ENCODE peak calls at places on chromosomes 3 and 15, in ten cellular contexts. O is MM.1S, Y is AG04450, C is fibroblast of lung, E is psoas muscle, A is A549, U is body of pancreas, K is right lobe of liver, T is transverse colon, V is cardiac fibroblast. H is an unnamed sample.

GRCh38 chr3:29183346-29184087 is 97.4 kb upstream of the RBMS3 start:
- DNase-seq in O (no peak), Y (no peak), C (peak), E (no peak), A (no peak), U (no peak), K (no peak), T (no peak), V (peak), H (no peak)

GRCh38 chr15:98889930-98890695 is 117.5 kb downstream of the PGPEP1L start:
- DNase-seq in O (no peak), Y (peak), C (peak), E (no peak), A (peak), U (no peak), K (no peak), T (no peak), V (peak), H (peak)

GRCh38 chr3:139975592-139976360 is 40.8 kb downstream of the CLSTN2 start:
- DNase-seq in O (no peak), Y (no peak), C (no peak), E (no peak), A (no peak), U (no peak), K (no peak), T (no peak), V (no peak), H (no peak)

GRCh38 chr3:69294014-69294771 is 91.7 kb downstream of the FRMD4B start:
- DNase-seq in O (no peak), Y (no peak), C (peak), E (no peak), A (peak), U (no peak), K (no peak), T (no peak), V (peak), H (peak)

GRCh38 chr3:72907131-72907697 is 19.4 kb downstream of the GXYLT2 start:
- DNase-seq in O (no peak), Y (no peak), C (peak), E (no peak), A (no peak), U (no peak), K (no peak), T (no peak), V (peak), H (no peak)

GRCh38 chr3:180594631-180595348 is 7.2 kb upstream of the TTC14 start:
- DNase-seq in O (peak), Y (peak), C (peak), E (no peak), A (peak), U (no peak), K (no peak), T (no peak), V (peak), H (peak)

GRCh38 chr15:39573844-39574243 is 7.0 kb upstream of the THBS1 start:
- DNase-seq in O (no peak), Y (no peak), C (peak), E (no peak), A (no peak), U (no peak), K (no peak), T (no peak), V (peak), H (no peak)

GRCh38 chr3:14358426-14359211 is 43.8 kb upstream of the SLC6A6 start:
- DNase-seq in O (no peak), Y (peak), C (peak), E (no peak), A (no peak), U (no peak), K (no peak), T (peak), V (peak), H (no peak)

GRCh38 chr3:14282001-14282705 is 103.5 kb downstream of the LSM3 start:
- DNase-seq in O (no peak), Y (no peak), C (no peak), E (no peak), A (no peak), U (no peak), K (no peak), T (no peak), V (no peak), H (no peak)

GRCh38 chr3:178823556-178824229 is 247.9 kb downstream of the ZMAT3 start:
- DNase-seq in O (no peak), Y (no peak), C (peak), E (no peak), A (no peak), U (no peak), K (no peak), T (no peak), V (peak), H (no peak)

GRCh38 chr3:127422663-127423375 is 135.0 kb upstream of the PRR20G start:
- DNase-seq in O (no peak), Y (no peak), C (no peak), E (no peak), A (no peak), U (no peak), K (no peak), T (no peak), V (no peak), H (no peak)

GRCh38 chr3:4813855-4814254 is 165.4 kb upstream of the BHLHE40 start:
- DNase-seq in O (no peak), Y (no peak), C (no peak), E (no peak), A (no peak), U (no peak), K (no peak), T (no peak), V (no peak), H (no peak)

GRCh38 chr3:33491697-33492096 is 51.5 kb upstream of the UBP1 start:
- DNase-seq in O (no peak), Y (no peak), C (no peak), E (no peak), A (no peak), U (no peak), K (no peak), T (no peak), V (no peak), H (no peak)

GRCh38 chr3:49629866-49630265 is 44.3 kb upstream of the APEH start:
- DNase-seq in O (no peak), Y (no peak), C (no peak), E (no peak), A (no peak), U (no peak), K (no peak), T (no peak), V (no peak), H (no peak)

GRCh38 chr15:32733276-32733675 is 15.5 kb downstream of the GREM1 start:
- DNase-seq in O (no peak), Y (no peak), C (peak), E (no peak), A (no peak), U (no peak), K (no peak), T (no peak), V (no peak), H (no peak)

GRCh38 chr15:32732574-32733157 is 14.9 kb downstream of the GREM1 start:
- DNase-seq in O (no peak), Y (no peak), C (no peak), E (no peak), A (no peak), U (no peak), K (no peak), T (no peak), V (no peak), H (no peak)

GRCh38 chr15:32729700-32730099 is 11.9 kb downstream of the GREM1 start:
- DNase-seq in O (no peak), Y (no peak), C (no peak), E (no peak), A (no peak), U (no peak), K (no peak), T (no peak), V (no peak), H (no peak)

GRCh38 chr15:32735948-32736347 is 18.1 kb downstream of the GREM1 start:
- DNase-seq in O (no peak), Y (no peak), C (no peak), E (no peak), A (no peak), U (no peak), K (no peak), T (no peak), V (no peak), H (no peak)

GRCh38 chr15:32730677-32731654 is 13.2 kb downstream of the GREM1 start:
- DNase-seq in O (no peak), Y (no peak), C (peak), E (no peak), A (no peak), U (peak), K (peak), T (peak), V (peak), H (no peak)
- H3K4me3 ChIP-seq in O (no peak), Y (peak), C (no peak), E (no peak), A (no peak), U (no peak), K (no peak), T (no peak), V (no peak), H (no peak)

GRCh38 chr15:59562787-59563186 is 48.8 kb upstream of the GCNT3 start:
- DNase-seq in O (no peak), Y (no peak), C (no peak), E (no peak), A (no peak), U (no peak), K (no peak), T (no peak), V (no peak), H (no peak)
- TF ChIP-seq CTCF in O (peak), Y (no peak), C (no peak), E (no peak), A (peak), U (no peak), K (no peak), T (no peak), V (peak), H (no peak)

GRCh38 chr15:92645051-92645631 is 10.4 kb downstream of the FAM174B start:
- DNase-seq in O (no peak), Y (no peak), C (no peak), E (no peak), A (no peak), U (no peak), K (no peak), T (no peak), V (no peak), H (no peak)

GRCh38 chr15:92647467-92648163 is 8.0 kb downstream of the FAM174B start:
- DNase-seq in O (no peak), Y (no peak), C (no peak), E (no peak), A (no peak), U (no peak), K (no peak), T (no peak), V (no peak), H (no peak)

GRCh38 chr15:92643849-92644815 is 11.4 kb downstream of the FAM174B start:
- DNase-seq in O (no peak), Y (no peak), C (no peak), E (no peak), A (no peak), U (peak), K (no peak), T (no peak), V (no peak), H (no peak)

GRCh38 chr15:92646216-92646615 is 9.4 kb downstream of the FAM174B start:
- DNase-seq in O (no peak), Y (no peak), C (no peak), E (no peak), A (no peak), U (no peak), K (no peak), T (no peak), V (no peak), H (no peak)

GRCh38 chr15:92645731-92646130 is 9.8 kb downstream of the FAM174B start:
- DNase-seq in O (no peak), Y (no peak), C (no peak), E (no peak), A (no peak), U (no peak), K (no peak), T (no peak), V (no peak), H (no peak)
- H3K4me3 ChIP-seq in O (no peak), Y (no peak), C (no peak), E (no peak), A (no peak), U (no peak), K (no peak), T (no peak), V (no peak), H (no peak)

GRCh38 chr15:97061392-97061791 is 730.9 kb downstream of the NR2F2 start:
- DNase-seq in O (no peak), Y (no peak), C (no peak), E (no peak), A (no peak), U (no peak), K (no peak), T (no peak), V (no peak), H (no peak)
- TF ChIP-seq CTCF in O (no peak), Y (no peak), C (no peak), E (no peak), A (no peak), U (no peak), K (no peak), T (no peak), V (no peak), H (no peak)

GRCh38 chr3:106913111-106913698 is 464.0 kb upstream of the CCDC54 start:
- DNase-seq in O (no peak), Y (no peak), C (no peak), E (no peak), A (no peak), U (no peak), K (no peak), T (no peak), V (peak), H (no peak)

GRCh38 chr3:106913966-106914365 is 463.3 kb upstream of the CCDC54 start:
- DNase-seq in O (no peak), Y (no peak), C (no peak), E (no peak), A (no peak), U (no peak), K (no peak), T (no peak), V (no peak), H (no peak)

GRCh38 chr3:106908181-106908938 is 468.9 kb upstream of the CCDC54 start:
- DNase-seq in O (no peak), Y (no peak), C (no peak), E (no peak), A (no peak), U (no peak), K (no peak), T (no peak), V (no peak), H (no peak)
- H3K4me3 ChIP-seq in O (no peak), Y (no peak), C (no peak), E (no peak), A (no peak), U (no peak), K (no peak), T (no peak), V (no peak), H (no peak)

GRCh38 chr3:158668506-158668905 is 3.9 kb downstream of the LXN start:
- DNase-seq in O (no peak), Y (peak), C (peak), E (no peak), A (no peak), U (no peak), K (no peak), T (no peak), V (peak), H (peak)

DNA sequence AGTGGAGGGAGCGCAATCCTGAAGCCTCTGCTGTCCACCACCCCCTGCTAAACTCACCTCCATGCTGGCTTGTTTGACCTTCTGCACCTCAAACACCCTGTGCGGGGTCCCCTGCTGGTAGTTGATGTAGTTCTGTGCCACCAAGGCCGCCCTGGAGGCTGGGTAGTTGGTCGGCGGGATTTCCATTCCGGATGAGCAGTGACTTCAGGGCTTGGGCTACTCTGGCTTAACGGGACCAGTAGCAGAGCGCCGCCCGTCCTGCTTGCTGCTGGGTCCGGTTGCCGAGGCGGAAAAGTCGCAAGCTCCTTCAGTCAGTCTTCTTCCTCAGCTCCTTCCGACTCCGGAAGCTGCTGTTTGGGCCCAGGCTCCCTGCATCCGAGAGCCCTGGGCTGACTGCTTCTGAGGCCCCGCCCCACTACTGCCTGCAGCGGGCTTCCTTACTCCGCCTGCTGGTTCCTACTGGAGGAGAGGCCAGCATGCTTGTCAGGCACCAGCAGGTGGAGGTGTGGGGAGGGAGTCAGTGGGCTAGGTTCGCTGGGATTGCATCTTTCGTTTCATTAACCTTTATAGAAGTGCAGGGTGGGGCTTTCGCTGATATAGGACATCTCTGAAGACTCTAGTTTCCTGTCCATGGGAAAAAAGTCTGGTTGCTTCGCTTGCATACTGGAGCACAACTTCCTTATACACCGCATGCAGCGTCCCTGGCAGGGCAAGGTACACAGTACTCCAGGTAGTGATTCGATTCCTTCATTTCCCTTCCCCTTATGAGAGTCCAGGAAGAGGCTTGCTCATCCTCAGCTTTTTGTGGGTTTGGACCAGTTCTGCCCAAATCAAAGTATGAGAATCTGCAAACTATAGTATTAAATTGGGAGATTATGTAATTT is at the start of gene LXN:
- DNase-seq in O (peak), Y (peak), C (peak), E (peak), A (peak), U (peak), K (peak), T (peak), V (peak), H (peak)
- TF ChIP-seq CTCF in O (peak), Y (peak), C (peak), E (peak), A (peak), U (peak), K (peak), T (peak), V (peak), H (peak)

GRCh38 chr3:189276481-189277190 is 104.9 kb downstream of the TPRG1 start:
- DNase-seq in O (no peak), Y (peak), C (peak), E (no peak), A (no peak), U (no peak), K (no peak), T (peak), V (peak), H (peak)
- H3K4me3 ChIP-seq in O (no peak), Y (no peak), C (no peak), E (no peak), A (no peak), U (no peak), K (no peak), T (no peak), V (no peak), H (no peak)

GRCh38 chr3:40871411-40871810 is 327.9 kb upstream of the CTNNB1 start:
- DNase-seq in O (no peak), Y (no peak), C (no peak), E (no peak), A (no peak), U (no peak), K (no peak), T (no peak), V (no peak), H (no peak)

GRCh38 chr3:40867826-40868225 is 331.5 kb upstream of the CTNNB1 start:
- DNase-seq in O (no peak), Y (no peak), C (no peak), E (no peak), A (no peak), U (no peak), K (no peak), T (no peak), V (no peak), H (no peak)

GRCh38 chr3:40872562-40872961 is 326.7 kb upstream of the CTNNB1 start:
- DNase-seq in O (no peak), Y (no peak), C (no peak), E (no peak), A (no peak), U (no peak), K (no peak), T (no peak), V (no peak), H (no peak)

GRCh38 chr3:40869013-40869412 is 330.3 kb upstream of the CTNNB1 start:
- DNase-seq in O (no peak), Y (no peak), C (no peak), E (no peak), A (no peak), U (no peak), K (no peak), T (no peak), V (no peak), H (no peak)

GRCh38 chr3:40869939-40870338 is 329.4 kb upstream of the CTNNB1 start:
- DNase-seq in O (no peak), Y (no peak), C (no peak), E (no peak), A (no peak), U (no peak), K (no peak), T (no peak), V (no peak), H (no peak)
- TF ChIP-seq CTCF in O (no peak), Y (no peak), C (no peak), E (no peak), A (no peak), U (no peak), K (no peak), T (no peak), V (no peak), H (no peak)

DNA sequence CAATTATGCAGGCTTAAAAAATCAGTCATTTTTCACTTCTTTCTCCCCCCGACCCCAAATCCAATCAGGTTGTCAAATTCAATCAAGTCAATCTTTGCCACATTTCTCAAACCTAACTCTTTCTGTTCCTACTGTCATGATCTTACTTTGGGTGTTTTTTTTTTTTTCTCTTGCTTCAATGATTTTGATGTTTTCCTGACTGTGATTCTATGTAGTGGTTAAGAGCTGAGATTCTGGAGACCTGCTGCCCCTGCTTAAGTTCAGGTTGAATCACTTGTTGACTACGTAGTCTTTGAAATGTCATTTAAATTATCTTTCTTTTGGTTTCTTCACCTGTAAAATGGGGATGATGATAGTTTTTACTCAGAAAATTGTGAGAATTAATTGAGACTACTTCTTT is 117.5 kb downstream of the TPRG1 start:
- DNase-seq in O (no peak), Y (no peak), C (no peak), E (no peak), A (no peak), U (no peak), K (no peak), T (no peak), V (no peak), H (no peak)
- H3K4me3 ChIP-seq in O (peak), Y (no peak), C (no peak), E (no peak), A (no peak), U (no peak), K (no peak), T (no peak), V (no peak), H (no peak)

H was measured in AG04449.